ENCODE peak calls at places on chromosomes 4 and X, in nine cellular contexts. K, C, G, R, D, L, I, W and H are unnamed samples.

GRCh38 chrX:21398424-21398823 is 24.2 kb downstream of the CNKSR2 start:
- DNase-seq in K (no peak), C (no peak), G (no peak), R (peak), D (no peak), L (no peak), I (peak), W (no peak), H (no peak)

GRCh38 chr4:2249526-2249991 is 7.6 kb upstream of the HAUS3 start:
- DNase-seq in K (peak), C (no peak), G (no peak), R (no peak), D (no peak), L (no peak), I (no peak), W (no peak), H (no peak)

GRCh38 chr4:8238515-8239053 is 31.0 kb upstream of the HTRA3 start:
- DNase-seq in K (no peak), C (no peak), G (no peak), R (no peak), D (no peak), L (no peak), I (no peak), W (no peak), H (no peak)

GRCh38 chrX:4655743-4656142 is 942.3 kb upstream of the PRKX start:
- DNase-seq in K (no peak), C (no peak), G (no peak), R (no peak), D (no peak), L (no peak), I (no peak), W (no peak), H (no peak)

GRCh38 chr4:1401409-1402020 is 4.7 kb downstream of the NKX1-1 start:
- DNase-seq in K (no peak), C (no peak), G (no peak), R (no peak), D (no peak), L (no peak), I (no peak), W (no peak), H (no peak)

GRCh38 chr4:52685316-52685715 is 26.2 kb upstream of the USP46 start:
- DNase-seq in K (no peak), C (no peak), G (no peak), R (no peak), D (no peak), L (no peak), I (no peak), W (no peak), H (no peak)

GRCh38 chrX:33156152-33156726 is 55.1 kb downstream of the DMD start:
- DNase-seq in K (no peak), C (no peak), G (peak), R (no peak), D (no peak), L (no peak), I (no peak), W (no peak), H (no peak)

GRCh38 chr4:136931771-136932170 is 600.5 kb downstream of the PCDH18 start:
- DNase-seq in K (no peak), C (no peak), G (no peak), R (peak), D (no peak), L (no peak), I (no peak), W (no peak), H (no peak)

GRCh38 chr4:3666263-3666662 is 99.9 kb upstream of the ADRA2C start:
- DNase-seq in K (no peak), C (no peak), G (no peak), R (no peak), D (no peak), L (no peak), I (no peak), W (no peak), H (no peak)

GRCh38 chr4:3829954-3830773 is 64.0 kb downstream of the ADRA2C start:
- DNase-seq in K (no peak), C (no peak), G (no peak), R (no peak), D (no peak), L (no peak), I (no peak), W (no peak), H (no peak)

GRCh38 chr4:92121099-92121498 is 182.7 kb upstream of the GRID2 start:
- DNase-seq in K (no peak), C (no peak), G (no peak), R (peak), D (no peak), L (no peak), I (no peak), W (no peak), H (peak)

GRCh38 chr4:81617569-81617968 is 145.9 kb upstream of the RASGEF1B start:
- DNase-seq in K (no peak), C (no peak), G (no peak), R (no peak), D (no peak), L (no peak), I (no peak), W (no peak), H (no peak)

GRCh38 chr4:71239365-71239764 is 99.5 kb upstream of the SLC4A4 start:
- DNase-seq in K (no peak), C (no peak), G (peak), R (no peak), D (no peak), L (peak), I (peak), W (no peak), H (no peak)

GRCh38 chr4:1758306-1759121 is 34.6 kb upstream of the FGFR3 start:
- DNase-seq in K (no peak), C (no peak), G (no peak), R (no peak), D (no peak), L (no peak), I (no peak), W (no peak), H (no peak)

GRCh38 chrX:110178179-110178865 is 139.6 kb downstream of the AMMECR1 start:
- DNase-seq in K (no peak), C (no peak), G (no peak), R (no peak), D (no peak), L (no peak), I (no peak), W (no peak), H (no peak)

GRCh38 chr4:142944565-142944964 is 98.5 kb upstream of the INPP4B start:
- DNase-seq in K (no peak), C (no peak), G (no peak), R (no peak), D (no peak), L (no peak), I (no peak), W (no peak), H (no peak)

GRCh38 chr4:99949034-99949998 is 759 bp downstream of the H2AZ1 start:
- DNase-seq in K (peak), C (peak), G (peak), R (peak), D (peak), L (peak), I (peak), W (peak), H (peak)

GRCh38 chr4:188110741-188111458 is 1.5 kb upstream of the TRIML2 start:
- DNase-seq in K (no peak), C (no peak), G (peak), R (no peak), D (no peak), L (no peak), I (no peak), W (no peak), H (no peak)

GRCh38 chrX:23478056-23478455 is 143.4 kb downstream of the PTCHD1 start:
- DNase-seq in K (no peak), C (no peak), G (no peak), R (no peak), D (no peak), L (no peak), I (peak), W (no peak), H (no peak)

GRCh38 chrX:138775501-138775900 is 64.0 kb upstream of the FGF13 start:
- DNase-seq in K (no peak), C (no peak), G (peak), R (peak), D (no peak), L (no peak), I (peak), W (no peak), H (no peak)

GRCh38 chrX:24221872-24222271 is 72.3 kb downstream of the ZFX start:
- DNase-seq in K (no peak), C (no peak), G (no peak), R (no peak), D (no peak), L (no peak), I (no peak), W (no peak), H (no peak)

GRCh38 chr4:65670331-65671031 is at the start of gene EPHA5:
- DNase-seq in K (peak), C (peak), G (peak), R (peak), D (peak), L (no peak), I (no peak), W (no peak), H (peak)

GRCh38 chrX:39425124-39425806 is 624.0 kb downstream of the MID1IP1 start:
- DNase-seq in K (no peak), C (no peak), G (no peak), R (no peak), D (no peak), L (no peak), I (no peak), W (no peak), H (no peak)

GRCh38 chr4:156779774-156780173 is 191.8 kb downstream of the PDGFC start:
- DNase-seq in K (no peak), C (no peak), G (peak), R (no peak), D (no peak), L (peak), I (peak), W (no peak), H (no peak)

GRCh38 chr4:138910914-138911336 is 104.7 kb upstream of the NOCT start:
- DNase-seq in K (peak), C (no peak), G (peak), R (peak), D (peak), L (peak), I (peak), W (no peak), H (peak)

GRCh38 chr4:57081651-57082349 is 28.4 kb downstream of the IGFBP7 start:
- DNase-seq in K (no peak), C (no peak), G (no peak), R (no peak), D (no peak), L (no peak), I (no peak), W (no peak), H (no peak)

GRCh38 chrX:1388651-1389050 is 3.3 kb downstream of the SLC25A6 start:
- DNase-seq in K (no peak), C (no peak), G (no peak), R (no peak), D (no peak), L (no peak), I (no peak), W (no peak), H (no peak)

GRCh38 chr4:42150653-42151567 is 1.5 kb downstream of the BEND4 start:
- DNase-seq in K (no peak), C (no peak), G (no peak), R (no peak), D (no peak), L (no peak), I (no peak), W (no peak), H (no peak)

GRCh38 chrX:69066966-69067525 is 98.2 kb downstream of the PJA1 start:
- DNase-seq in K (no peak), C (no peak), G (peak), R (peak), D (peak), L (no peak), I (no peak), W (no peak), H (no peak)

GRCh38 chr4:2290974-2291704 is 29.2 kb upstream of the MXD4 start:
- DNase-seq in K (no peak), C (no peak), G (no peak), R (no peak), D (peak), L (no peak), I (no peak), W (peak), H (peak)

GRCh38 chrX:16839852-16840460 is 30.2 kb downstream of the RBBP7 start:
- DNase-seq in K (no peak), C (no peak), G (peak), R (peak), D (peak), L (peak), I (peak), W (no peak), H (peak)

GRCh38 chr4:114378306-114378903 is 220.2 kb upstream of the UGT8 start:
- DNase-seq in K (no peak), C (no peak), G (peak), R (peak), D (no peak), L (no peak), I (no peak), W (no peak), H (peak)